ENCODE peak calls at places on chromosomes 13 and 19, in five cellular contexts. One of them, this sample, is unnamed.

GRCh38 chr13:113938716-113939115 is 35.2 kb downstream of the C13orf46 start:
- DNase-seq in substantia nigra: no peak
- DNase-seq in ascending aorta: no peak
- DNase-seq in RWPE1: no peak
- DNase-seq in cardiac fibroblast: peak
- DNase-seq in this sample: no peak

GRCh38 chr13:24683833-24684599 is 3.8 kb downstream of the ATP12A start:
- DNase-seq in substantia nigra: no peak
- DNase-seq in ascending aorta: no peak
- DNase-seq in RWPE1: peak
- DNase-seq in cardiac fibroblast: peak
- DNase-seq in this sample: peak

GRCh38 chr19:3618144-3618810 is 8.3 kb downstream of the CACTIN start:
- DNase-seq in substantia nigra: no peak
- DNase-seq in ascending aorta: peak
- DNase-seq in RWPE1: peak
- DNase-seq in cardiac fibroblast: peak
- DNase-seq in this sample: peak

GRCh38 chr13:100022798-100023197 is 41.2 kb downstream of the ZIC2 start:
- DNase-seq in substantia nigra: no peak
- DNase-seq in ascending aorta: no peak
- DNase-seq in RWPE1: peak
- DNase-seq in cardiac fibroblast: peak
- DNase-seq in this sample: no peak

GRCh38 chr13:111210488-111210887 is 95.4 kb downstream of the ARHGEF7 start:
- DNase-seq in substantia nigra: no peak
- DNase-seq in ascending aorta: peak
- DNase-seq in RWPE1: peak
- DNase-seq in cardiac fibroblast: peak
- DNase-seq in this sample: no peak

GRCh38 chr19:33368074-33368864 is 5.2 kb upstream of the CEBPG start:
- DNase-seq in substantia nigra: no peak
- DNase-seq in ascending aorta: no peak
- DNase-seq in RWPE1: peak
- DNase-seq in cardiac fibroblast: peak
- DNase-seq in this sample: no peak

GRCh38 chr19:39934584-39935233 is at the start of gene FCGBP:
- DNase-seq in substantia nigra: no peak
- DNase-seq in ascending aorta: no peak
- DNase-seq in RWPE1: no peak
- DNase-seq in cardiac fibroblast: no peak
- DNase-seq in this sample: no peak

GRCh38 chr13:113831061-113831460 is 32.8 kb downstream of the GAS6 start:
- DNase-seq in substantia nigra: no peak
- DNase-seq in ascending aorta: no peak
- DNase-seq in RWPE1: no peak
- DNase-seq in cardiac fibroblast: no peak
- DNase-seq in this sample: no peak

GRCh38 chr19:56840452-56841193 is at the start of the genes PEG3 and ZIM2:
- DNase-seq in substantia nigra: peak
- DNase-seq in ascending aorta: peak
- DNase-seq in RWPE1: no peak
- DNase-seq in cardiac fibroblast: no peak
- DNase-seq in this sample: no peak

GRCh38 chr13:43127827-43128226 is 104.4 kb downstream of the DNAJC15 start:
- DNase-seq in substantia nigra: no peak
- DNase-seq in ascending aorta: no peak
- DNase-seq in RWPE1: no peak
- DNase-seq in cardiac fibroblast: peak
- DNase-seq in this sample: peak

GRCh38 chr13:41179593-41180250 is 14.6 kb downstream of the KBTBD7 start:
- DNase-seq in substantia nigra: no peak
- DNase-seq in ascending aorta: no peak
- DNase-seq in RWPE1: no peak
- DNase-seq in cardiac fibroblast: peak
- DNase-seq in this sample: peak

GRCh38 chr19:37907735-37908066 is 693 bp downstream of the SIPA1L3 start:
- DNase-seq in substantia nigra: no peak
- DNase-seq in ascending aorta: no peak
- DNase-seq in RWPE1: no peak
- DNase-seq in cardiac fibroblast: peak
- DNase-seq in this sample: no peak

GRCh38 chr19:46376241-46377153 is 29.6 kb downstream of the PPP5C start:
- DNase-seq in substantia nigra: no peak
- DNase-seq in ascending aorta: peak
- DNase-seq in RWPE1: no peak
- DNase-seq in cardiac fibroblast: no peak
- DNase-seq in this sample: no peak

GRCh38 chr19:4970558-4971423 is 1.9 kb downstream of the KDM4B start:
- DNase-seq in substantia nigra: no peak
- DNase-seq in ascending aorta: no peak
- DNase-seq in RWPE1: no peak
- DNase-seq in cardiac fibroblast: peak
- DNase-seq in this sample: no peak

GRCh38 chr19:45752639-45753038 is 16.4 kb downstream of the SIX5 start:
- DNase-seq in substantia nigra: no peak
- DNase-seq in ascending aorta: no peak
- DNase-seq in RWPE1: peak
- DNase-seq in cardiac fibroblast: peak
- DNase-seq in this sample: no peak

GRCh38 chr13:93248627-93249047 is 22.0 kb downstream of the GPC6 start:
- DNase-seq in substantia nigra: no peak
- DNase-seq in ascending aorta: peak
- DNase-seq in RWPE1: no peak
- DNase-seq in cardiac fibroblast: no peak
- DNase-seq in this sample: no peak

GRCh38 chr19:47755762-47756626 is 10.6 kb downstream of the NOP53 start:
- DNase-seq in substantia nigra: no peak
- DNase-seq in ascending aorta: no peak
- DNase-seq in RWPE1: no peak
- DNase-seq in cardiac fibroblast: no peak
- DNase-seq in this sample: no peak

GRCh38 chr13:74868044-74868443 is 613.9 kb downstream of the TBC1D4 start:
- DNase-seq in substantia nigra: no peak
- DNase-seq in ascending aorta: no peak
- DNase-seq in RWPE1: peak
- DNase-seq in cardiac fibroblast: peak
- DNase-seq in this sample: no peak

GRCh38 chr19:5624741-5625140 is 1.9 kb downstream of the SAFB start:
- DNase-seq in substantia nigra: no peak
- DNase-seq in ascending aorta: peak
- DNase-seq in RWPE1: no peak
- DNase-seq in cardiac fibroblast: no peak
- DNase-seq in this sample: peak

GRCh38 chr13:93289047-93289446 is 62.4 kb downstream of the GPC6 start:
- DNase-seq in substantia nigra: no peak
- DNase-seq in ascending aorta: no peak
- DNase-seq in RWPE1: no peak
- DNase-seq in cardiac fibroblast: no peak
- DNase-seq in this sample: no peak

This sample was measured in activated CD8-positive, alpha-beta T cell treated with anti-CD3 and anti-CD28 coated beads for 36 hours.